ENCODE peak calls at places on chromosome 2, in four cellular contexts. Z, F, M and X are unnamed samples.

GRCh38 chr2:23826079-23826478 is 100.8 kb downstream of the ATAD2B start:
- DNase-seq in Z (no peak), F (no peak), M (no peak), X (no peak)

GRCh38 chr2:239157766-239158165 is 243.1 kb downstream of the HDAC4 start:
- DNase-seq in Z (peak), F (peak), M (no peak), X (no peak)

GRCh38 chr2:238855891-238856580 is 8.2 kb downstream of the TWIST2 start:
- DNase-seq in Z (no peak), F (no peak), M (no peak), X (no peak)

GRCh38 chr2:29021886-29022285 is 40.8 kb downstream of the TOGARAM2 start:
- DNase-seq in Z (no peak), F (no peak), M (no peak), X (no peak)

GRCh38 chr2:10221976-10222870 is 80.5 kb upstream of the HPCAL1 start:
- DNase-seq in Z (no peak), F (no peak), M (no peak), X (no peak)

GRCh38 chr2:143974262-143974661 is 545.7 kb downstream of the ZEB2 start:
- DNase-seq in Z (no peak), F (no peak), M (no peak), X (peak)

GRCh38 chr2:41909584-41909983 is 138.2 kb upstream of the PKDCC start:
- DNase-seq in Z (no peak), F (no peak), M (no peak), X (no peak)

GRCh38 chr2:73842739-73843019 is 13.9 kb downstream of the STAMBP start:
- DNase-seq in Z (no peak), F (no peak), M (no peak), X (no peak)

GRCh38 chr2:143428700-143429099 is 299.5 kb downstream of the ARHGAP15 start:
- DNase-seq in Z (no peak), F (no peak), M (no peak), X (no peak)